ENCODE peak calls at places on chromosomes 6 and 20, in ten cellular contexts. Q, G, Z, J, I, A, F, T, D and V are unnamed samples.

GRCh38 chr6:17278289-17279061 is 2.7 kb upstream of the RBM24 start:
- DNase-seq in Q (no peak), G (no peak), Z (peak; percentile 58), J (no peak), I (no peak), A (no peak), F (peak; percentile 74), T (peak; percentile 74), D (no peak), V (no peak)

GRCh38 chr6:12012566-12013367 is 655 bp downstream of the HIVEP1 start:
- DNase-seq in Q (peak; percentile 55), G (peak; percentile 71), Z (peak; percentile 93), J (peak; percentile 79), I (peak; percentile 64), A (peak; percentile 54), F (peak; percentile 89), T (no peak), D (peak; percentile 52), V (peak; percentile 62)

GRCh38 chr6:18327621-18328548 is 59.3 kb upstream of the RNF144B start:
- DNase-seq in Q (no peak), G (no peak), Z (peak; percentile 28), J (peak; percentile 57), I (peak; percentile 39), A (no peak), F (no peak), T (no peak), D (no peak), V (no peak)

GRCh38 chr20:61982240-61982950 is 83.3 kb downstream of the TAF4 start:
- DNase-seq in Q (no peak), G (no peak), Z (no peak), J (no peak), I (no peak), A (no peak), F (no peak), T (no peak), D (no peak), V (no peak)

GRCh38 chr6:56096946-56097345 is 150.4 kb downstream of the COL21A1 start:
- DNase-seq in Q (no peak), G (no peak), Z (no peak), J (no peak), I (no peak), A (no peak), F (peak; percentile 22), T (no peak), D (no peak), V (no peak)

GRCh38 chr20:5073154-5074049 is 46.4 kb downstream of the PCNA start:
- DNase-seq in Q (peak; percentile 39), G (peak; percentile 65), Z (peak; percentile 80), J (peak; percentile 25), I (peak; percentile 97), A (no peak), F (peak; percentile 45), T (no peak), D (peak; percentile 53), V (no peak)

GRCh38 chr20:32358883-32359632 is 927 bp downstream of the ASXL1 start:
- DNase-seq in Q (peak; percentile 74), G (no peak), Z (peak; percentile 65), J (peak; percentile 85), I (peak; percentile 77), A (peak; percentile 52), F (peak; percentile 38), T (no peak), D (peak; percentile 53), V (peak; percentile 71)

GRCh38 chr20:23061713-23062561 is 12.5 kb upstream of the THBD start:
- DNase-seq in Q (no peak), G (peak; percentile 23), Z (peak; percentile 53), J (peak; percentile 70), I (no peak), A (no peak), F (peak; percentile 51), T (no peak), D (no peak), V (no peak)

GRCh38 chr6:41426438-41426851 is 91.0 kb downstream of the NCR2 start:
- DNase-seq in Q (no peak), G (no peak), Z (no peak), J (peak; percentile 44), I (peak; percentile 40), A (no peak), F (no peak), T (no peak), D (no peak), V (peak; percentile 38)

GRCh38 chr6:15588966-15589634 is 73.7 kb downstream of the DTNBP1 start:
- DNase-seq in Q (no peak), G (peak; percentile 1), Z (peak; percentile 63), J (no peak), I (no peak), A (no peak), F (peak; percentile 47), T (no peak), D (no peak), V (no peak)

GRCh38 chr20:41643504-41643938 is 25.3 kb upstream of the CHD6 start:
- DNase-seq in Q (peak; percentile 15), G (no peak), Z (peak; percentile 71), J (no peak), I (peak; percentile 88), A (no peak), F (peak; percentile 84), T (no peak), D (no peak), V (no peak)

GRCh38 chr6:34829137-34829536 is 37.3 kb downstream of the BLTP3A start:
- DNase-seq in Q (no peak), G (no peak), Z (peak; percentile 91), J (no peak), I (no peak), A (no peak), F (no peak), T (no peak), D (no peak), V (no peak)

GRCh38 chr20:24491043-24491756 is 21.8 kb downstream of the SYNDIG1 start:
- DNase-seq in Q (no peak), G (no peak), Z (no peak), J (no peak), I (no peak), A (no peak), F (no peak), T (no peak), D (no peak), V (no peak)

GRCh38 chr6:164322533-164322932 is 908.0 kb downstream of the QKI start:
- DNase-seq in Q (no peak), G (peak; percentile 76), Z (peak; percentile 81), J (no peak), I (no peak), A (no peak), F (peak; percentile 90), T (no peak), D (no peak), V (no peak)

GRCh38 chr6:105515054-105515453 is 112.2 kb upstream of the PREP start:
- DNase-seq in Q (no peak), G (no peak), Z (no peak), J (no peak), I (no peak), A (no peak), F (no peak), T (no peak), D (no peak), V (no peak)

GRCh38 chr6:118284736-118285360 is 263.2 kb upstream of the PLN start:
- DNase-seq in Q (no peak), G (no peak), Z (no peak), J (no peak), I (no peak), A (no peak), F (no peak), T (no peak), D (peak; percentile 36), V (no peak)

GRCh38 chr6:79946773-79947190 is 571 bp downstream of the ELOVL4 start:
- DNase-seq in Q (peak; percentile 43), G (no peak), Z (peak; percentile 42), J (no peak), I (no peak), A (no peak), F (peak; percentile 10), T (no peak), D (peak; percentile 24), V (peak; percentile 16)

GRCh38 chr6:52330470-52330869 is 31.5 kb upstream of the PAQR8 start:
- DNase-seq in Q (no peak), G (no peak), Z (peak; percentile 78), J (no peak), I (peak; percentile 46), A (no peak), F (no peak), T (no peak), D (no peak), V (no peak)

GRCh38 chr20:32509639-32510066 is 75.5 kb downstream of the NOL4L start:
- DNase-seq in Q (no peak), G (no peak), Z (no peak), J (no peak), I (no peak), A (no peak), F (no peak), T (no peak), D (peak; percentile 14), V (no peak)